ENCODE peak calls at places on chromosomes 6 and 20, in ten cellular contexts. Q is heart left ventricle; D is activated naive CD4-positive, alpha-beta T cell; C is stimulated activated CD4-positive, alpha-beta T cell treated with anti-CD3 and anti-CD28 coated beads, Interleukin-1b, Interleukin-23, amount 100 ng/mL, for 48 hours; Z is spleen; S is left colon; V is HEK293T; L is NCI-H2171 treated with DMSO at 0.1 percent for 48 hours; I is AG04450; B is Daoy. G is an unnamed sample.

GRCh38 chr6:148934534-148934933 is 187.7 kb downstream of the UST start:
- DNase-seq in L (no peak), S (peak), C (no peak), D (no peak), B (peak), V (no peak), Q (peak), Z (no peak), I (no peak), G (peak)

GRCh38 chr6:27592107-27592480 is 119.2 kb upstream of the ZNF184 start:
- DNase-seq in L (no peak), C (no peak), V (peak), S (no peak), Q (no peak), D (no peak), I (no peak), B (peak), Z (no peak), G (no peak)

GRCh38 chr20:9093203-9093962 is 24.5 kb downstream of the PLCB4 start:
- DNase-seq in Q (no peak), S (no peak), D (no peak), Z (no peak), I (no peak), V (peak), L (peak), B (no peak), C (no peak), G (no peak)

GRCh38 chr6:106451419-106451818 is 90.9 kb downstream of the CRYBG1 start:
- DNase-seq in Q (no peak), B (no peak), Z (no peak), L (no peak), V (no peak), D (no peak), S (no peak), I (no peak), C (no peak), G (no peak)

GRCh38 chr20:2390971-2391675 is 10.4 kb downstream of the TGM6 start:
- DNase-seq in I (no peak), Q (no peak), B (no peak), C (no peak), S (no peak), D (no peak), V (no peak), L (no peak), Z (no peak), G (no peak)

GRCh38 chr6:44742828-44743372 is 355.4 kb downstream of the CDC5L start:
- DNase-seq in I (no peak), V (no peak), B (no peak), C (no peak), L (no peak), Z (no peak), D (no peak), S (no peak), Q (no peak), G (no peak)

GRCh38 chr6:113944701-113945100 is 26.2 kb downstream of the HDAC2 start:
- DNase-seq in S (no peak), V (no peak), B (no peak), I (no peak), L (no peak), D (no peak), Z (no peak), C (no peak), Q (no peak), G (no peak)

GRCh38 chr6:143700684-143701342 is 23.0 kb downstream of the PHACTR2 start:
- DNase-seq in I (peak), D (no peak), V (no peak), C (no peak), Q (peak), L (no peak), Z (no peak), S (no peak), B (no peak), G (no peak)

GRCh38 chr6:1703091-1703855 is 93.6 kb downstream of the FOXC1 start:
- DNase-seq in Z (no peak), S (no peak), Q (no peak), D (no peak), L (no peak), C (no peak), I (no peak), B (no peak), V (no peak), G (no peak)

GRCh38 chr6:130967502-130968469 is 95.3 kb downstream of the EPB41L2 start:
- DNase-seq in I (no peak), L (no peak), C (no peak), D (no peak), V (no peak), Z (no peak), S (no peak), B (peak), Q (no peak), G (no peak)

GRCh38 chr6:112665815-112666214 is 318.7 kb downstream of the RFPL4B start:
- DNase-seq in I (no peak), D (no peak), Q (no peak), V (no peak), L (no peak), C (no peak), Z (no peak), S (no peak), B (peak), G (no peak)

GRCh38 chr6:27374824-27375612 is 13.5 kb upstream of the ZNF391 start:
- DNase-seq in Q (peak), V (peak), B (peak), D (peak), S (peak), L (peak), Z (peak), C (peak), I (no peak), G (peak)

GRCh38 chr6:161215193-161215592 is 58.7 kb downstream of the AGPAT4 start:
- DNase-seq in B (peak), L (no peak), C (no peak), S (no peak), I (peak), Z (no peak), D (no peak), Q (no peak), V (no peak), G (no peak)

G was measured in transverse colon.